ENCODE peak calls at places on chromosomes 12 and 14, in four cellular contexts. P is fibroblast of lung, T is PC-9, X is NCI-H2081. W is an unnamed sample.

GRCh38 chr14:89397569-89397968 is 19.5 kb downstream of the FOXN3 start:
- DNase-seq in P (no peak), X (no peak), T (no peak), W (no peak)

GRCh38 chr12:132259364-132259871 is 70.0 kb downstream of the GALNT9 start:
- DNase-seq in T (no peak), P (no peak), X (no peak), W (no peak)

GRCh38 chr14:72644758-72645489 is 249.0 kb downstream of the DPF3 start:
- DNase-seq in P (no peak), X (no peak), T (no peak), W (no peak)

GRCh38 chr12:131120831-131121271 is 167.1 kb downstream of the ADGRD1 start:
- DNase-seq in X (no peak), P (no peak), T (no peak), W (no peak)

GRCh38 chr14:35336171-35337073 is 44.2 kb downstream of the PSMA6 start:
- DNase-seq in X (no peak), T (peak), P (peak), W (peak)

GRCh38 chr14:77570706-77571293 is 45.6 kb downstream of the SPTLC2 start:
- DNase-seq in X (no peak), P (peak), T (no peak), W (no peak)

GRCh38 chr14:21840765-21841164 is 167.1 kb upstream of the OR4E1 start:
- DNase-seq in P (no peak), X (no peak), T (no peak), W (no peak)

GRCh38 chr14:94322648-94323570 is at the start of gene SERPINA6:
- DNase-seq in T (no peak), P (peak), X (no peak), W (no peak)

GRCh38 chr14:29085546-29085945 is 319.0 kb downstream of the FOXG1 start:
- DNase-seq in X (no peak), T (no peak), P (no peak), W (peak)

GRCh38 chr12:82781288-82782078 is 94.8 kb downstream of the TMTC2 start:
- DNase-seq in T (no peak), X (no peak), P (peak), W (no peak)

GRCh38 chr14:61608245-61609142 is 86.8 kb upstream of the HIF1A start:
- DNase-seq in P (peak), X (peak), T (no peak), W (no peak)